ENCODE peak calls at places on chromosome 1, in five cellular contexts. F, V, M, H and E are unnamed samples.

GRCh38 chr1:10056599-10056987 is 23.8 kb downstream of the UBE4B start:
- DNase-seq in F (no peak), V (no peak), M (no peak), H (no peak), E (no peak)

GRCh38 chr1:151568626-151569088 is 28.5 kb downstream of the TUFT1 start:
- DNase-seq in F (no peak), V (peak; percentile 7), M (no peak), H (no peak), E (no peak)

GRCh38 chr1:162192323-162192678 is 122.8 kb downstream of the NOS1AP start:
- DNase-seq in F (no peak), V (no peak), M (no peak), H (no peak), E (no peak)

GRCh38 chr1:78079580-78079979 is 33.8 kb downstream of the GIPC2 start:
- DNase-seq in F (no peak), V (peak; percentile 61), M (no peak), H (no peak), E (no peak)

GRCh38 chr1:205631010-205631726 is 643 bp downstream of the ELK4 start:
- DNase-seq in F (peak; percentile 94), V (peak; percentile 84), M (peak; percentile 90), H (peak; percentile 86), E (peak; percentile 79)

GRCh38 chr1:207309775-207310273 is 11.7 kb upstream of the CD55 start:
- DNase-seq in F (peak; percentile 71), V (peak; percentile 90), M (peak; percentile 84), H (no peak), E (no peak)

GRCh38 chr1:200550367-200550766 is 70.2 kb downstream of the KIF14 start:
- DNase-seq in F (no peak), V (peak; percentile 39), M (no peak), H (no peak), E (no peak)

GRCh38 chr1:27003745-27004470 is 8.7 kb downstream of the TENT5B start:
- DNase-seq in F (no peak), V (no peak), M (peak; percentile 27), H (no peak), E (no peak)

GRCh38 chr1:154170547-154171221 is 15.8 kb upstream of the NUP210L start:
- DNase-seq in F (peak; percentile 52), V (no peak), M (no peak), H (no peak), E (no peak)

GRCh38 chr1:176617881-176618280 is 154.9 kb downstream of the PAPPA2 start:
- DNase-seq in F (no peak), V (peak; percentile 12), M (peak; percentile 71), H (no peak), E (no peak)

GRCh38 chr1:89198500-89199072 is at the start of gene GBP4:
- DNase-seq in F (peak; percentile 83), V (peak; percentile 1), M (peak; percentile 8), H (peak; percentile 41), E (no peak)

GRCh38 chr1:87450136-87450535 is 121.5 kb downstream of the LMO4 start:
- DNase-seq in F (no peak), V (no peak), M (no peak), H (no peak), E (no peak)

GRCh38 chr1:23424171-23424959 is at the start of gene TCEA3:
- DNase-seq in F (peak; percentile 63), V (no peak), M (peak; percentile 40), H (peak; percentile 50), E (peak; percentile 44)

GRCh38 chr1:64743954-64744491 is 852 bp upstream of the RAVER2 start:
- DNase-seq in F (peak; percentile 48), V (no peak), M (no peak), H (no peak), E (no peak)

GRCh38 chr1:61436016-61436415 is 288.9 kb downstream of the TM2D1 start:
- DNase-seq in F (no peak), V (no peak), M (peak; percentile 45), H (no peak), E (no peak)

GRCh38 chr1:115797491-115797890 is 29.0 kb upstream of the CASQ2 start:
- DNase-seq in F (no peak), V (no peak), M (no peak), H (no peak), E (no peak)

GRCh38 chr1:46820560-46821060 is 21.8 kb downstream of the CYP4B1 start:
- DNase-seq in F (no peak), V (no peak), M (no peak), H (no peak), E (no peak)

GRCh38 chr1:39436842-39437241 is 54.6 kb upstream of the BMP8A start:
- DNase-seq in F (no peak), V (no peak), M (no peak), H (no peak), E (no peak)

GRCh38 chr1:150973258-150973825 is 1.3 kb downstream of the CERS2 start:
- DNase-seq in F (no peak), V (peak; percentile 39), M (no peak), H (no peak), E (peak; percentile 28)

GRCh38 chr1:43843684-43844083 is 89.9 kb upstream of the ARTN start:
- DNase-seq in F (no peak), V (no peak), M (peak; percentile 61), H (no peak), E (no peak)

GRCh38 chr1:86441581-86441980 is 17.6 kb downstream of the CLCA2 start:
- DNase-seq in F (no peak), V (no peak), M (no peak), H (peak; percentile 75), E (no peak)

GRCh38 chr1:234778215-234779159 is 168.5 kb upstream of the IRF2BP2 start:
- DNase-seq in F (no peak), V (no peak), M (peak; percentile 84), H (no peak), E (no peak)

GRCh38 chr1:89800022-89800655 is 20.7 kb upstream of the LRRC8D start:
- DNase-seq in F (no peak), V (no peak), M (no peak), H (no peak), E (no peak)

GRCh38 chr1:226154593-226154992 is 31.9 kb downstream of the ACBD3 start:
- DNase-seq in F (no peak), V (no peak), M (no peak), H (no peak), E (no peak)

GRCh38 chr1:50667710-50668356 is 244.6 kb upstream of the DMRTA2 start:
- DNase-seq in F (no peak), V (peak; percentile 39), M (no peak), H (no peak), E (no peak)

GRCh38 chr1:201016211-201016651 is 7.3 kb downstream of the KIF21B start:
- DNase-seq in F (no peak), V (peak; percentile 39), M (no peak), H (no peak), E (no peak)